ENCODE peak calls at places on chromosome 4, in five cellular contexts. F is mammary epithelial cell, P is psoas muscle, X is cardiac muscle cell, L is endothelial cell of umbilical vein. J is an unnamed sample.

GRCh38 chr4:165505991-165506779 is 127.4 kb downstream of the CPE start:
- DNase-seq in L (no peak), X (peak; percentile 92), F (peak; percentile 52), P (no peak), J (no peak)

GRCh38 chr4:168362025-168362401 is 43.5 kb upstream of the DDX60 start:
- DNase-seq in X (no peak), F (no peak), L (no peak), P (no peak), J (no peak)

GRCh38 chr4:64158648-64159326 is 250.5 kb downstream of the TECRL start:
- DNase-seq in X (peak; percentile 68), F (peak; percentile 43), P (no peak), L (peak; percentile 36), J (peak; percentile 53)

GRCh38 chr4:174490356-174490969 is 31.8 kb downstream of the HPGD start:
- DNase-seq in P (no peak), F (no peak), X (peak; percentile 68), L (peak; percentile 21), J (no peak)

GRCh38 chr4:128220286-128221235 is 67.1 kb downstream of the PGRMC2 start:
- DNase-seq in L (peak; percentile 70), X (peak; percentile 62), P (no peak), F (peak; percentile 42), J (no peak)

GRCh38 chr4:876780-877179 is 50.9 kb upstream of the CPLX1 start:
- DNase-seq in L (no peak), F (no peak), P (no peak), X (no peak), J (no peak)

GRCh38 chr4:17846256-17846655 is 35.5 kb downstream of the NCAPG start:
- DNase-seq in X (no peak), F (no peak), P (no peak), L (no peak), J (no peak)

GRCh38 chr4:8731364-8731763 is 138.8 kb downstream of the CPZ start:
- DNase-seq in X (no peak), F (no peak), L (no peak), P (no peak), J (no peak)

GRCh38 chr4:81550005-81550896 is 78.5 kb upstream of the RASGEF1B start:
- DNase-seq in L (no peak), X (peak; percentile 29), F (no peak), P (peak; percentile 15), J (no peak)

GRCh38 chr4:147814334-147814733 is 82.4 kb downstream of the ARHGAP10 start:
- DNase-seq in P (no peak), F (peak; percentile 70), X (no peak), L (no peak), J (no peak)

GRCh38 chr4:130478406-130478805 is 1382.5 kb downstream of the C4orf33 start:
- DNase-seq in L (peak; percentile 2), P (no peak), X (peak; percentile 87), F (peak; percentile 16), J (no peak)

GRCh38 chr4:74933562-74934015 is 673 bp downstream of the PARM1 start:
- DNase-seq in X (peak; percentile 0), P (peak; percentile 18), L (peak; percentile 4), F (peak; percentile 19), J (peak; percentile 2)

GRCh38 chr4:7206385-7206784 is 14.0 kb downstream of the SORCS2 start:
- DNase-seq in L (peak; percentile 42), F (no peak), X (peak; percentile 63), P (peak; percentile 63), J (no peak)

GRCh38 chr4:133149932-133150642 is 993 bp downstream of the PCDH10 start:
- DNase-seq in L (peak; percentile 59), P (no peak), F (no peak), X (peak; percentile 18), J (no peak)

GRCh38 chr4:122341906-122342305 is 36.9 kb upstream of the ADAD1 start:
- DNase-seq in P (no peak), X (peak; percentile 84), F (peak; percentile 78), L (no peak), J (no peak)

GRCh38 chr4:3261411-3262207 is 12.7 kb downstream of the MSANTD1 start:
- DNase-seq in X (no peak), L (no peak), F (no peak), P (no peak), J (peak; percentile 21)

GRCh38 chr4:109820563-109820962 is 5.0 kb downstream of the GAR1 start:
- DNase-seq in F (peak; percentile 54), L (no peak), P (no peak), X (peak; percentile 87), J (no peak)

GRCh38 chr4:168154546-168155277 is 62.4 kb downstream of the ANXA10 start:
- DNase-seq in P (no peak), L (no peak), X (no peak), F (no peak), J (no peak)

GRCh38 chr4:150033937-150034336 is 44.3 kb upstream of the DCLK2 start:
- DNase-seq in X (peak; percentile 57), F (peak; percentile 25), L (peak; percentile 38), P (no peak), J (no peak)

GRCh38 chr4:37389967-37390580 is 145.5 kb downstream of the NWD2 start:
- DNase-seq in P (no peak), X (peak; percentile 68), L (peak; percentile 61), F (peak; percentile 29), J (peak; percentile 61)

GRCh38 chr4:14834382-14834781 is 167.9 kb upstream of the CPEB2 start:
- DNase-seq in P (no peak), F (no peak), L (no peak), X (no peak), J (no peak)

GRCh38 chr4:14835708-14836107 is 166.6 kb upstream of the CPEB2 start:
- DNase-seq in F (no peak), X (no peak), P (no peak), L (no peak), J (no peak)

GRCh38 chr4:14835288-14835687 is 167.0 kb upstream of the CPEB2 start:
- DNase-seq in X (no peak), F (no peak), L (no peak), P (no peak), J (no peak)

GRCh38 chr4:14841801-14842748 is 160.2 kb upstream of the CPEB2 start:
- DNase-seq in L (no peak), X (peak; percentile 31), F (peak; percentile 31), P (peak; percentile 48), J (no peak)

DNA sequence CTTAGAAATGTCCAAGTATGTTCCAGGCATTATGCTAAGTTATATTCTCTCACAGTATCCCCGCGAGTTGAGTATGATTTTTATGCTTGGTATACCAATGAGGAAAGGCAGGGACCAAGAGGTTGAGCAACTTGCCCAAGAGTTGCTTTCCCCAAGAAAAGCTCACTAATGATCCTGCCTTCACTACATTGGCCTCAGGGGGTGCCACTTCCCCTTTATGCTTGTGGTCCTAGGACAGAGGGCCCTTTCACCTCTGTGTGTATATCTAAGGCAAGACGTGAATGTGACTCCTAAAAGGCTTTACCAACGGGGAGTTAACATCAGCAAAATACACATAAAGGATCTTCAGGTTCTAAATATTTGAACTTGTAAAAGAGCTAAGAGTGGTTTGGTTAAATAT is 164.4 kb upstream of the CPEB2 start:
- DNase-seq in P (no peak), X (no peak), L (no peak), F (no peak), J (no peak)
- TF ChIP-seq CTCF in P (no peak), X (no peak), L (no peak), F (no peak), J (no peak)

GRCh38 chr4:34432706-34433105 is 1811.6 kb downstream of the ARAP2 start:
- DNase-seq in L (no peak), X (no peak), P (no peak), F (no peak), J (no peak)
- H3K4me1 ChIP-seq in L (no peaks in the 10 kb centered on the region), X (no peaks in the 10 kb centered on the region), P (no peaks in the 10 kb centered on the region), F (no peaks in the 10 kb centered on the region), J (no peaks in the 10 kb centered on the region)

GRCh38 chr4:185888676-185889075 is 76.7 kb upstream of the SORBS2 start:
- DNase-seq in X (no peak), L (no peak), P (no peak), F (no peak), J (no peak)
- H3K36me3 ChIP-seq in X (no peaks in the 10 kb centered on the region), L (no peaks in the 10 kb centered on the region), P (no peaks in the 10 kb centered on the region), F (no peaks in the 10 kb centered on the region), J (no peaks in the 10 kb centered on the region)

DNA sequence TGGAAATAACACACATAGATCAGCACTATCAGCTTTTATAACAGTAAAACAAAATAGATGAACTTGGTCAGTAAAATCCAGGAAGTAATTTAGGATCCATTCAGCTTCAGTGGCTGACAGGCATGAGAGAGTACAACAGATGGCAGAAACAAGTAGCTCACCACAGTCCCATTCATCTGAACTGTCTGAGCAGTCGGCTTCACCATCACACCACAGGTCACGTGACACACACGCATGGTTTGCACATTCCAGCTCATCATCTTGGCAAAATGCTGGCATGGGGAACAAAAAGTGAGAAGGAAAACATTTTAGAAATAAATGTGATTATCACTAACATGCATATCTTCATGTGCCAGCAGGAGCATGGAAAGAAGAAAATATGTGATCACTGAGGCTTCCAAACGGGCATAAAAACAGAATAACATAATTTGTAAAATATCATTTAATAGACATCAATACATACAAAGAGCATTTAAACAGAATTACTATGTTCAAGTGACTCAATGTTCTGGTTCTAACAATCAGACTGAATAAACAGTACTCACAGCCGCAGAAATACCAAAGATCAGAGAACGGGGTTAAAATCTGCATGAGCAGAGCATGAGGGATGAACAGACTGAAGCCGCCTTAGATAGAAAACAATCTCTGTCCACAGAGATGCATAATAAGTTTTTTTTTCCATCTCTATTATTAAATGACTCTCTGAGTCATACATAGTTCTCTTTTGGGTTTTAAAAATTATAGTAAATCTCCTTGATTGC is 158.1 kb downstream of the ATP10D start:
- DNase-seq in P (no peak), L (no peak), X (peak; percentile 30), F (no peak), J (no peak)
- TF ChIP-seq CTCF in P (no peak), L (no peak), X (no peak), F (no peak), J (no peak)

GRCh38 chr4:87502580-87503238 is 26.5 kb downstream of the SPARCL1 start:
- DNase-seq in L (peak; percentile 73), X (peak; percentile 26), F (peak; percentile 36), P (no peak), J (no peak)
- H3K4me1 ChIP-seq in L (peaks cover 6% of the 10 kb centered on the region), X (no peaks in the 10 kb centered on the region), F (peaks cover 9% of the 10 kb centered on the region), P (no peaks in the 10 kb centered on the region), J (no peaks in the 10 kb centered on the region)

DNA sequence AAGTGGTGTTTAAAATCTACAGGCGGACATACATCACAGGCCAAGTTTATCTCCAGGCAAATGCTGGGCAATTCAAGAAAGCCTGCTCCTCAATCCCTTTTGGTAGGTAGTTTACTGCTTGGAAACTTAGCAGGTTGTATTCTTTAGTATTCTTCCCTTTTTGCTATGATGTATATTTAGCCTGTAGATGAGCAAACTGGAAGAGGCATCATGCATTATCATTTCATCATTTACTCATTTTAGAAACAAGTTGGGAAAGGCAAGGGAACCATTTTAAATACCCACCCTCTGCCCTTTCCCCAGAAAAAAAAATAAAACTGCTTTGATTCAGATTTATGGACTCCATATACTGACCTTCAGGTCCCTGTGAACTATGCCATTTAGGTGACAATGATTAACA is 213.2 kb downstream of the CAMK2D start:
- DNase-seq in F (no peak), P (no peak), L (peak; percentile 7), X (no peak), J (no peak)
- H3K36me3 ChIP-seq in F (no peaks in the 10 kb centered on the region), P (no peaks in the 10 kb centered on the region), L (no peaks in the 10 kb centered on the region), X (peaks cover 3% of the 10 kb centered on the region), J (no peaks in the 10 kb centered on the region)